ENCODE peak calls at places on chromosomes 7 and 10, in ten cellular contexts. N is OCI-LY7, O is brain microvascular endothelial cell, T is GM12865, A is GM13977, B is natural killer cell, I is epithelial cell of proximal tubule, L is dorsolateral prefrontal cortex, U is stomach, F is IMR-90. Q is an unnamed sample.

GRCh38 chr10:88120075-88120474 is 256.6 kb downstream of the PTEN start:
- DNase-seq in N (peak), O (no peak), T (no peak), A (no peak), B (no peak), I (no peak), L (no peak), U (no peak), F (no peak), Q (no peak)

GRCh38 chr10:100763043-100763747 is 17.8 kb downstream of the PAX2 start:
- DNase-seq in N (no peak), O (no peak), T (no peak), A (no peak), B (no peak), I (no peak), L (no peak), U (no peak), F (no peak), Q (no peak)

GRCh38 chr7:104550362-104550761 is 222.0 kb downstream of the LHFPL3 start:
- DNase-seq in N (no peak), O (no peak), T (no peak), A (no peak), B (no peak), I (no peak), L (no peak), U (no peak), F (no peak), Q (no peak)

GRCh38 chr10:132645630-132646442 is 108.2 kb downstream of the INPP5A start:
- DNase-seq in N (no peak), O (no peak), T (no peak), A (no peak), B (no peak), I (no peak), L (no peak), U (no peak), F (no peak), Q (no peak)

GRCh38 chr10:58028597-58029366 is 238.9 kb downstream of the IPMK start:
- DNase-seq in N (no peak), O (peak), T (no peak), A (no peak), B (no peak), I (no peak), L (no peak), U (no peak), F (peak), Q (no peak)

GRCh38 chr7:77894574-77895091 is 96.1 kb downstream of the PHTF2 start:
- DNase-seq in N (no peak), O (no peak), T (no peak), A (no peak), B (no peak), I (no peak), L (no peak), U (no peak), F (no peak), Q (no peak)

GRCh38 chr10:100730739-100731602 is 14.4 kb upstream of the PAX2 start:
- DNase-seq in N (no peak), O (peak), T (peak), A (peak), B (no peak), I (no peak), L (no peak), U (peak), F (peak), Q (peak)

GRCh38 chr7:131302453-131302852 is 25.2 kb upstream of the MKLN1 start:
- DNase-seq in N (no peak), O (no peak), T (no peak), A (no peak), B (no peak), I (no peak), L (no peak), U (peak), F (no peak), Q (no peak)

GRCh38 chr7:120583835-120584586 is 273.9 kb downstream of the TSPAN12 start:
- DNase-seq in N (no peak), O (peak), T (no peak), A (no peak), B (no peak), I (peak), L (no peak), U (no peak), F (peak), Q (no peak)

GRCh38 chr7:119929891-119930290 is 343.1 kb upstream of the KCND2 start:
- DNase-seq in N (no peak), O (no peak), T (no peak), A (no peak), B (no peak), I (no peak), L (no peak), U (no peak), F (no peak), Q (no peak)

GRCh38 chr10:3946234-3947229 is 161.5 kb upstream of the KLF6 start:
- DNase-seq in N (no peak), O (no peak), T (no peak), A (no peak), B (no peak), I (no peak), L (no peak), U (no peak), F (no peak), Q (no peak)

GRCh38 chr7:16649196-16649595 is 3.2 kb downstream of the BZW2 start:
- DNase-seq in N (no peak), O (no peak), T (no peak), A (no peak), B (no peak), I (no peak), L (no peak), U (no peak), F (no peak), Q (no peak)

GRCh38 chr7:156751319-156751718 is 110.7 kb downstream of the RNF32 start:
- DNase-seq in N (no peak), O (peak), T (peak), A (no peak), B (no peak), I (peak), L (no peak), U (no peak), F (peak), Q (peak)

GRCh38 chr10:71443676-71444075 is 47.0 kb downstream of the CDH23 start:
- DNase-seq in N (no peak), O (no peak), T (no peak), A (no peak), B (no peak), I (no peak), L (no peak), U (no peak), F (no peak), Q (no peak)

DNA sequence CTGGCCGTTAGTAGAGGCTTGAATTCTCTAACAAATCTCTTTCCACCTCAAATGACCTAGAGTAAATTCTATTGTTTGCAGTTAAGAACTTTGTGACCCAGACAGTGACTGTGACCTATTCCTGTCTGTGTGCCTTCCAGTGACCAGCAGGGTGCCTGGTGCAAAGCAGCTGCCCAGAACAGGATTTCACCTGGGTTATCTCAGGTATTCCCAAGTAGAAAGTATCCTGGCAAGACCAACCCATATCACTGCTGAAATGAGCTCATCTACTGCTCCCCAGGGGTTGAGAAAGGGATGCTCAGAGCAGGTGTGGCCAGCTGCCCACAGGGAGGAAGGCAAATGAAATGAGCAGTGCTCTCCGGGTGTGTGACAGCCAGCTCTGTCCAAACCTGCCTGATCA is 2.1 kb upstream of the MSMB start:
- DNase-seq in N (no peak), O (no peak), T (no peak), A (no peak), B (no peak), I (no peak), L (no peak), U (no peak), F (no peak), Q (no peak)
- TF ChIP-seq CTCF in N (no peak), O (no peak), T (no peak), A (no peak), B (no peak), I (no peak), L (no peak), U (no peak), F (no peak), Q (no peak)

DNA sequence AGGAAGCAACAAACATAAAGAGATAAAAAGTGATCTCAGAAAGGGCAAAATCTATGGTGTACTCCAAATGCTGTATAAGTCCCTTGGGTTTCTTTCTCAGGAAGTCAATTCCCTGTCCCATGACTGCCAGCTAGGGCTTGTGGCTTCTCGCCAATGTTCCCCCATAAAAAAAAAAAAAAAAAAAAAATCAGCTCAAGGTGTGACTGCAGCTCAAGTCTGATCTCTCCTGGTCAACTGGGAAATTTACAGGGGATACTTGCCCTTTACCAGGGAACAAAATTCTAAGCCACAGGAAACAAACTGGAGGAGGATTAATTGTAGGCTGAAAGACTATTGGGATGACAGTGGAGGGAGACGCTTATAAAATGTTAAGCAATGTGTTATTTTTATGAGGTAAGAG is 76.0 kb downstream of the PCGF5 start:
- DNase-seq in N (peak), O (no peak), T (peak), A (no peak), B (no peak), I (no peak), L (no peak), U (no peak), F (no peak), Q (no peak)
- TF ChIP-seq CTCF in N (peak), O (peak), T (peak), A (peak), B (no peak), I (peak), L (no peak), U (no peak), F (peak), Q (peak)

GRCh38 chr10:16916496-16916895 is 99.3 kb upstream of the RSU1 start:
- DNase-seq in N (no peak), O (no peak), T (no peak), A (no peak), B (no peak), I (no peak), L (no peak), U (no peak), F (no peak), Q (no peak)

GRCh38 chr10:16923726-16924125 is 106.5 kb upstream of the RSU1 start:
- DNase-seq in N (no peak), O (no peak), T (no peak), A (no peak), B (no peak), I (no peak), L (no peak), U (no peak), F (no peak), Q (no peak)

GRCh38 chr10:16915308-16915707 is 98.1 kb upstream of the RSU1 start:
- DNase-seq in N (no peak), O (no peak), T (no peak), A (no peak), B (no peak), I (no peak), L (no peak), U (no peak), F (no peak), Q (no peak)

GRCh38 chr10:16923309-16923708 is 106.1 kb upstream of the RSU1 start:
- DNase-seq in N (no peak), O (no peak), T (no peak), A (no peak), B (no peak), I (no peak), L (no peak), U (no peak), F (no peak), Q (no peak)

DNA sequence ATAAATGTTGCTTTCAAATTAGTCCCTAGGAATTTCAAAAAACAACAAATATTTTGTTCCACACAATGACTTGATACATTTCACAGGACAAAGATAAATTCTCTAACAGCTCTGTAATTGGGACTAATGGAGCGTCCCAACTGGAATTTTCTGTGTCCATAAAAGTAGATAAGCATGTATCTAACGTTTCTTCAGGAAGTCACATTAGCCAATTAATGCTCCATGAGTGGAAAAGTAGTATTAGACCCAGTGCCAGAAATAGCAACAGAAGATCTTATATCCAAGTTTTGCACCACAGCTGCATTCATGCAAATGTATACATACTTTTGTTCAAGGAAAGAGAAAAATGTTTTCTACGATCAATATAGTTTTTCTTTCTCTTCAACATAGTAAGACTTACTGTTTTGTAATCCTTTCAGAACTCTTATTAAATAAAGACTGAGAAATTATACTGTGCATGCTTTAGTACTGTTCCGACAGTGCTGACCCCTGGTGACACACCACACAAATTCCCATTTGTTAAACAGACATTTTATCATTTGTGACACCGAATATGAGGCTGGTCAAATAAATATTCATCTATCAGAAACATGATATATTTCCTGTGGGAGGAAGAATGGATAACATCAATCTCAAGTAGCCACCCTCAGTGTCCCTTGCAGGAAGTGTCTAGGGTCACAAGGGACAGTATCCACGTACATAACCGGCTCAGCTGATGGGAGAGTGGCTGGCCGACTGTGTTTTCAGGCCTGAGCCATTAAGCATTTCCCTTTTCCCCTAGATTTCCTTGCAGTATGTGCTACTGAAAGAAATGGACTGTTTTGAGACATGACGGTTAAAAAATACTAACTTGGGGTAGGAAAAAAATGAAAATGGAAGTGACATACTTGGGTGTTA is 102.1 kb upstream of the RSU1 start:
- DNase-seq in N (no peak), O (no peak), T (no peak), A (no peak), B (no peak), I (no peak), L (no peak), U (no peak), F (peak), Q (no peak)
- TF ChIP-seq CTCF in N (no peak), O (no peak), T (no peak), A (no peak), B (no peak), I (no peak), L (no peak), U (no peak), F (no peak), Q (no peak)

GRCh38 chr10:103590744-103591291 is 97.3 kb downstream of the NEURL1 start:
- DNase-seq in N (no peak), O (no peak), T (no peak), A (no peak), B (no peak), I (no peak), L (no peak), U (no peak), F (no peak), Q (no peak)

GRCh38 chr10:103595933-103596726 is 102.6 kb downstream of the NEURL1 start:
- DNase-seq in N (no peak), O (no peak), T (no peak), A (no peak), B (no peak), I (no peak), L (no peak), U (no peak), F (no peak), Q (no peak)

GRCh38 chr10:103592186-103593021 is 98.9 kb downstream of the NEURL1 start:
- DNase-seq in N (peak), O (peak), T (peak), A (peak), B (no peak), I (no peak), L (peak), U (peak), F (peak), Q (peak)

GRCh38 chr10:103594326-103594725 is 100.8 kb downstream of the NEURL1 start:
- DNase-seq in N (no peak), O (no peak), T (no peak), A (no peak), B (no peak), I (no peak), L (no peak), U (no peak), F (no peak), Q (no peak)

GRCh38 chr10:103593022-103593570 is 99.6 kb downstream of the NEURL1 start:
- DNase-seq in N (no peak), O (no peak), T (no peak), A (no peak), B (no peak), I (no peak), L (no peak), U (no peak), F (no peak), Q (no peak)
- TF ChIP-seq CTCF in N (peak), O (no peak), T (no peak), A (no peak), B (no peak), I (no peak), L (no peak), U (peak), F (no peak), Q (no peak)

DNA sequence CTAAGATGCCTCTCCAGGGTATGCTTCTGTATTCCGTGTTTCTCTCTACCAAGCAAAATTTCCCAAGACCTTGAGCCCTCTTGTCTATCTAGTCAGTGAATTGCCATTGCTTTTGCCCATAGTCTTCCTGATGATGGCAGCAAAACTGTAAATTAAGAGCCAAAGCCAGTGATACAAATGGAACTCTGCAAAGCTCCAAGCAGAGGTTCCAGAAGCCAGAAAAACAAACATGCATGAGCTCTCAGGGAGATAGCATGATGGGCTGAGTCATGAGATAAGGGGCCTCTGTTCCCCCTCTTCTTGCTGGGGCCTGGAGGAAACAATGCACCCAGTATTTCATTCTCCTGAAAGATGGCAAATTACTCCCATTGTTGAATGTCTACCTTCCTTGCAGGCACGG is 24.7 kb downstream of the LSMEM1 start:
- DNase-seq in N (no peak), O (peak), T (no peak), A (no peak), B (no peak), I (no peak), L (no peak), U (no peak), F (peak), Q (no peak)
- TF ChIP-seq CTCF in N (no peak), O (peak), T (no peak), A (no peak), B (no peak), I (no peak), L (no peak), U (no peak), F (no peak), Q (no peak)

GRCh38 chr10:61063035-61063434 is 119.0 kb upstream of the RHOBTB1 start:
- DNase-seq in N (no peak), O (no peak), T (no peak), A (no peak), B (no peak), I (no peak), L (no peak), U (no peak), F (no peak), Q (no peak)

GRCh38 chr10:61064356-61064755 is 120.4 kb upstream of the RHOBTB1 start:
- DNase-seq in N (no peak), O (no peak), T (no peak), A (no peak), B (no peak), I (no peak), L (no peak), U (no peak), F (no peak), Q (no peak)

GRCh38 chr10:61063911-61064310 is 119.9 kb upstream of the RHOBTB1 start:
- DNase-seq in N (no peak), O (no peak), T (no peak), A (no peak), B (no peak), I (peak), L (no peak), U (no peak), F (peak), Q (no peak)

GRCh38 chr10:61065010-61065409 is 121.0 kb upstream of the RHOBTB1 start:
- DNase-seq in N (no peak), O (no peak), T (no peak), A (no peak), B (no peak), I (no peak), L (no peak), U (no peak), F (no peak), Q (no peak)

DNA sequence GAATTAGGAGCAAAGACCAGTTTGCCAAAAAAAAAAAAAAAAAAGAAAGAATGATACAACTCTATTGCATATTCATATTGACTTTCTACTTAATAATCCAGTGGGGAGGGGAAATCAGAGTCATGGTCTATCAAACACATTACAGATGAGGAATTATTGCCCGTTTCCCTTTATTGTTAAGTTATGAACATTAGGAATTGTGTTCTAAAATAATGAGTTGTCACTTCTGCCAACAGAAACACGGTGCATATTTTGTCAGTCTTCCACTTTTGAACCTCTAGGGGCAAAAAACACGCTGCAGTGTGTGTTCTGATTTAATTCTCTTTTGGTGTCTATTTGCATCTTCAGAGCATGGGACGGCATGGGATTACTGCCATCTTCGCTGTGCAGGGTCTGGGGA is 115.7 kb upstream of the RHOBTB1 start:
- DNase-seq in N (no peak), O (no peak), T (no peak), A (no peak), B (no peak), I (no peak), L (no peak), U (no peak), F (no peak), Q (no peak)
- TF ChIP-seq CTCF in N (no peak), O (no peak), T (no peak), A (no peak), B (no peak), I (no peak), L (no peak), U (no peak), F (no peak), Q (no peak)